ENCODE peak calls at places on chromosomes 16 and 17, in nine cellular contexts. One of them, this sample, is unnamed.

GRCh38 chr17:42111265-42111636 is 1.3 kb downstream of the DHX58 start:
- DNase-seq in left ventricle myocardium inferior: no peak
- DNase-seq in cerebellum: no peak
- DNase-seq in HL-60: no peak
- DNase-seq in activated naive CD8-positive, alpha-beta T cell treated with anti-CD3 and anti-CD28 coated beads, Interleukin-2, amount 50 U/mL, for 24 hours: no peak
- DNase-seq in RWPE1: no peak
- DNase-seq in GM20000: no peak
- DNase-seq in NCI-H2171 treated with DMSO at 0.1 percent for 48 hours: no peak
- DNase-seq in T1000: no peak
- DNase-seq in this sample: no peak

GRCh38 chr16:19338335-19338734 is 52.8 kb downstream of the CLEC19A start:
- DNase-seq in left ventricle myocardium inferior: no peak
- DNase-seq in RWPE1: peak; percentile 30
- DNase-seq in T1000: no peak
- DNase-seq in cerebellum: no peak
- DNase-seq in HL-60: no peak
- DNase-seq in GM20000: peak; percentile 14
- DNase-seq in activated naive CD8-positive, alpha-beta T cell treated with anti-CD3 and anti-CD28 coated beads, Interleukin-2, amount 50 U/mL, for 24 hours: no peak
- DNase-seq in NCI-H2171 treated with DMSO at 0.1 percent for 48 hours: peak; percentile 58
- DNase-seq in this sample: no peak

GRCh38 chr17:45370949-45371413 is 54.2 kb upstream of the MAP3K14 start:
- DNase-seq in RWPE1: no peak
- DNase-seq in T1000: no peak
- DNase-seq in left ventricle myocardium inferior: no peak
- DNase-seq in cerebellum: no peak
- DNase-seq in HL-60: no peak
- DNase-seq in GM20000: no peak
- DNase-seq in activated naive CD8-positive, alpha-beta T cell treated with anti-CD3 and anti-CD28 coated beads, Interleukin-2, amount 50 U/mL, for 24 hours: no peak
- DNase-seq in NCI-H2171 treated with DMSO at 0.1 percent for 48 hours: no peak
- DNase-seq in this sample: no peak

GRCh38 chr17:17612085-17613022 is 20.8 kb upstream of the PEMT start:
- DNase-seq in HL-60: no peak
- DNase-seq in left ventricle myocardium inferior: no peak
- DNase-seq in T1000: no peak
- DNase-seq in RWPE1: no peak
- DNase-seq in cerebellum: no peak
- DNase-seq in activated naive CD8-positive, alpha-beta T cell treated with anti-CD3 and anti-CD28 coated beads, Interleukin-2, amount 50 U/mL, for 24 hours: no peak
- DNase-seq in NCI-H2171 treated with DMSO at 0.1 percent for 48 hours: no peak
- DNase-seq in GM20000: no peak
- DNase-seq in this sample: no peak

GRCh38 chr16:3161235-3162018 is 26.6 kb upstream of the OR1F1 start:
- DNase-seq in GM20000: no peak
- DNase-seq in HL-60: no peak
- DNase-seq in cerebellum: no peak
- DNase-seq in activated naive CD8-positive, alpha-beta T cell treated with anti-CD3 and anti-CD28 coated beads, Interleukin-2, amount 50 U/mL, for 24 hours: no peak
- DNase-seq in left ventricle myocardium inferior: no peak
- DNase-seq in T1000: no peak
- DNase-seq in NCI-H2171 treated with DMSO at 0.1 percent for 48 hours: peak; percentile 70
- DNase-seq in RWPE1: no peak
- DNase-seq in this sample: no peak

GRCh38 chr16:77271532-77272426 is 72.6 kb downstream of the SYCE1L start:
- DNase-seq in NCI-H2171 treated with DMSO at 0.1 percent for 48 hours: no peak
- DNase-seq in cerebellum: peak; percentile 69
- DNase-seq in GM20000: no peak
- DNase-seq in activated naive CD8-positive, alpha-beta T cell treated with anti-CD3 and anti-CD28 coated beads, Interleukin-2, amount 50 U/mL, for 24 hours: no peak
- DNase-seq in T1000: no peak
- DNase-seq in RWPE1: no peak
- DNase-seq in left ventricle myocardium inferior: no peak
- DNase-seq in HL-60: no peak
- DNase-seq in this sample: no peak

GRCh38 chr17:80845121-80845862 is 146.3 kb upstream of the CHMP6 start:
- DNase-seq in NCI-H2171 treated with DMSO at 0.1 percent for 48 hours: peak; percentile 85
- DNase-seq in left ventricle myocardium inferior: no peak
- DNase-seq in activated naive CD8-positive, alpha-beta T cell treated with anti-CD3 and anti-CD28 coated beads, Interleukin-2, amount 50 U/mL, for 24 hours: no peak
- DNase-seq in RWPE1: no peak
- DNase-seq in GM20000: no peak
- DNase-seq in cerebellum: no peak
- DNase-seq in T1000: no peak
- DNase-seq in HL-60: no peak
- DNase-seq in this sample: no peak

GRCh38 chr17:8468109-8468508 is 32.4 kb downstream of the NDEL1 start:
- DNase-seq in left ventricle myocardium inferior: peak; percentile 63
- DNase-seq in RWPE1: no peak
- DNase-seq in NCI-H2171 treated with DMSO at 0.1 percent for 48 hours: no peak
- DNase-seq in cerebellum: peak; percentile 38
- DNase-seq in activated naive CD8-positive, alpha-beta T cell treated with anti-CD3 and anti-CD28 coated beads, Interleukin-2, amount 50 U/mL, for 24 hours: no peak
- DNase-seq in T1000: no peak
- DNase-seq in HL-60: no peak
- DNase-seq in GM20000: no peak
- DNase-seq in this sample: no peak

This sample was measured in GF-D8.